ENCODE peak calls at places on chromosomes 6 and 20, in seven cellular contexts. Q, D, I, S, N, B and H are unnamed samples. For H3K4me1 and H3K9me3, the result is how much of the 10 kb centered on the place peaks cover.

GRCh38 chr6:73264446-73264845 is 1.4 kb upstream of the KHDC1 start:
- DNase-seq in S (no peak), D (no peak), Q (no peak), I (no peak), N (no peak), B (no peak), H (no peak)

GRCh38 chr6:32047855-32048766 is 9.9 kb downstream of the CYP21A2 start:
- DNase-seq in Q (peak), B (peak), D (no peak), I (peak), S (peak), N (peak), H (peak)

GRCh38 chr20:4217349-4217761 is 202.0 kb upstream of the RNF24 start:
- DNase-seq in S (no peak), D (no peak), I (peak), Q (no peak), N (peak), B (no peak), H (no peak)

GRCh38 chr6:143037470-143037869 is 23.2 kb upstream of the AIG1 start:
- DNase-seq in S (no peak), D (no peak), I (no peak), B (no peak), N (no peak), Q (no peak), H (no peak)

GRCh38 chr6:53646606-53647005 is 18.9 kb downstream of the KLHL31 start:
- DNase-seq in B (no peak), S (no peak), D (no peak), I (no peak), Q (no peak), N (no peak), H (no peak)

GRCh38 chr6:130282234-130282995 is 59.7 kb upstream of the SAMD3 start:
- DNase-seq in D (no peak), N (no peak), Q (no peak), B (peak), I (no peak), S (no peak), H (peak)

GRCh38 chr20:18718129-18718528 is 95.5 kb upstream of the SCP2D1 start:
- DNase-seq in B (no peak), I (no peak), D (no peak), N (no peak), S (no peak), Q (no peak), H (no peak)

GRCh38 chr6:125236536-125237327 is 65.0 kb downstream of the HDDC2 start:
- DNase-seq in I (no peak), Q (no peak), N (no peak), D (no peak), B (peak), S (no peak), H (no peak)

GRCh38 chr6:127481081-127481480 is 21.9 kb upstream of the KIAA0408 start:
- DNase-seq in Q (no peak), N (no peak), B (no peak), I (no peak), S (no peak), D (no peak), H (no peak)

GRCh38 chr20:37319120-37319717 is 26.7 kb upstream of the SRC start:
- DNase-seq in N (no peak), I (no peak), Q (no peak), S (no peak), D (no peak), B (peak), H (no peak)

GRCh38 chr6:53358440-53359087 is 9.8 kb upstream of the ELOVL5 start:
- DNase-seq in S (no peak), Q (peak), I (no peak), D (no peak), B (no peak), N (no peak), H (no peak)

GRCh38 chr20:44319880-44320422 is 8.9 kb upstream of the FITM2 start:
- DNase-seq in Q (no peak), S (no peak), I (no peak), B (no peak), N (no peak), D (no peak), H (no peak)

GRCh38 chr6:13615802-13616140 is 636 bp downstream of the NOL7 start:
- DNase-seq in S (peak), Q (peak), D (peak), B (peak), I (peak), N (peak), H (no peak)

GRCh38 chr6:358847-359246 is 32.7 kb upstream of the IRF4 start:
- DNase-seq in D (no peak), N (no peak), I (no peak), Q (no peak), S (no peak), B (no peak), H (no peak)

GRCh38 chr6:137698636-137699035 is 168.4 kb upstream of the TNFAIP3 start:
- DNase-seq in N (peak), D (no peak), I (no peak), B (no peak), S (no peak), Q (no peak), H (no peak)

GRCh38 chr6:139515511-139515910 is 141.1 kb upstream of the CITED2 start:
- DNase-seq in D (no peak), N (no peak), S (no peak), B (peak), I (no peak), Q (no peak), H (no peak)

GRCh38 chr6:17965397-17965796 is 22.0 kb downstream of the KIF13A start:
- DNase-seq in I (no peak), D (no peak), B (peak), Q (no peak), S (no peak), N (no peak), H (no peak)

GRCh38 chr6:108353853-108354252 is 59.0 kb downstream of the AFG1L start:
- DNase-seq in N (no peak), Q (no peak), B (no peak), D (no peak), S (no peak), I (no peak), H (no peak)

GRCh38 chr6:97497713-97498331 is 214.8 kb upstream of the MMS22L start:
- DNase-seq in Q (peak), S (peak), I (peak), B (peak), N (peak), D (peak), H (peak)

GRCh38 chr20:21719592-21720214 is 14.2 kb downstream of the PAX1 start:
- DNase-seq in D (no peak), Q (peak), B (peak), S (no peak), I (no peak), N (no peak), H (no peak)

GRCh38 chr6:137811121-137811911 is 55.7 kb upstream of the TNFAIP3 start:
- DNase-seq in S (peak), D (peak), I (peak), N (peak), Q (peak), B (peak), H (peak)

GRCh38 chr6:20604159-20604558 is 69.9 kb downstream of the CDKAL1 start:
- DNase-seq in I (no peak), D (no peak), Q (no peak), B (no peak), N (no peak), S (no peak), H (no peak)

GRCh38 chr20:53291548-53291947 is 302.1 kb downstream of the ZNF217 start:
- DNase-seq in D (no peak), S (no peak), I (no peak), N (no peak), Q (no peak), B (no peak), H (no peak)

GRCh38 chr6:118542184-118542952 is 5.7 kb upstream of the PLN start:
- DNase-seq in B (peak), Q (no peak), N (no peak), I (no peak), S (no peak), D (no peak), H (no peak)

GRCh38 chr6:32110632-32111031 is 1.5 kb upstream of the TNXB start:
- DNase-seq in N (peak), D (no peak), S (peak), I (no peak), B (no peak), Q (no peak), H (no peak)

GRCh38 chr6:43944908-43945777 is 175.1 kb downstream of the VEGFA start:
- DNase-seq in B (peak), I (no peak), N (no peak), D (no peak), Q (no peak), S (no peak), H (no peak)

GRCh38 chr20:46689082-46689753 is at the start of gene TP53RK:
- DNase-seq in S (peak), I (peak), D (peak), Q (peak), N (peak), B (peak), H (peak)

GRCh38 chr6:37566209-37566859 is 66.6 kb upstream of the CCDC167 start:
- DNase-seq in Q (peak), B (peak), I (peak), N (peak), S (peak), D (no peak), H (peak)

GRCh38 chr6:150719861-150720260 is 120.2 kb downstream of the PLEKHG1 start:
- DNase-seq in B (no peak), D (no peak), Q (no peak), N (no peak), S (no peak), I (no peak), H (no peak)

GRCh38 chr20:24317224-24317623 is 152.2 kb upstream of the SYNDIG1 start:
- DNase-seq in I (no peak), B (no peak), Q (no peak), D (no peak), N (no peak), S (no peak), H (no peak)

GRCh38 chr6:5674141-5674540 is 332.6 kb downstream of the NRN1 start:
- DNase-seq in N (no peak), B (no peak), I (no peak), D (no peak), S (no peak), Q (no peak), H (no peak)

GRCh38 chr6:154960299-154960796 is 34.8 kb upstream of the TIAM2 start:
- DNase-seq in Q (no peak), S (no peak), B (no peak), I (peak), N (peak), D (no peak), H (no peak)

GRCh38 chr6:79544299-79544927 is 7.2 kb upstream of the LCA5 start:
- DNase-seq in B (peak), S (no peak), I (no peak), N (no peak), Q (no peak), D (no peak), H (no peak)

GRCh38 chr20:15395457-15395856 is 1058.0 kb upstream of the FLRT3 start:
- DNase-seq in D (no peak), S (no peak), Q (no peak), B (no peak), N (no peak), I (no peak), H (no peak)

DNA sequence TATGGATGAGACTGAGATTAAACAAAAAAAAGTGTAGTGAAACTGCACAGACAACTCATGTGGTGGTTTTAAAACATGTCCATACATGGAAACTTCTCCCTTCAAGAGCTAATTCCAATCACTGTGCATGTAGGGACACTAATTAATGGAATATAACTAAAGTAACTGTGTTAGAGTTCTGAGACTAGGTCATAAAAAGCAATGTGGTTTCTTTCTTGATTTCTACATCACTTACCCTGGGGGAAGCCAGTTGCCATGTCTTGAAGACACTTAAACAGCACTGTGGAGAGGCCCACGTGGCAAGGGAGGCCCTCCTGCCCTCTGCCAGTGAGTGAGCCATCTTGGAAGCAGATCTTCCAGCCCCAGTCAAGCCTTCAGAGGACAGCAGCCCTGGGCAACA is 118.2 kb upstream of the DST start:
- DNase-seq in S (no peak), I (no peak), N (no peak), B (no peak), Q (no peak), D (no peak), H (no peak)
- H3K4me1 ChIP-seq in S (half or more), I (half or more), N (under half), B (under half), Q (under half), D (half or more), H (under half)

GRCh38 chr6:84769247-84769646 is 4.8 kb upstream of the TBX18 start:
- DNase-seq in D (no peak), S (no peak), N (no peak), B (no peak), I (no peak), Q (no peak), H (no peak)

GRCh38 chr6:84766796-84767590 is 2.6 kb upstream of the TBX18 start:
- DNase-seq in N (no peak), B (no peak), Q (no peak), S (no peak), D (no peak), I (no peak), H (no peak)

GRCh38 chr6:84768442-84769174 is 4.2 kb upstream of the TBX18 start:
- DNase-seq in D (no peak), I (no peak), N (no peak), B (peak), Q (no peak), S (no peak), H (no peak)

GRCh38 chr6:84766118-84766683 is 1.8 kb upstream of the TBX18 start:
- DNase-seq in Q (no peak), I (peak), B (no peak), N (peak), D (no peak), S (no peak), H (no peak)

GRCh38 chr6:84767591-84768201 is 3.3 kb upstream of the TBX18 start:
- DNase-seq in D (no peak), B (no peak), N (no peak), S (no peak), I (no peak), Q (no peak), H (no peak)
- H3K9me3 ChIP-seq in D (under half), B (under half), N (under half), S (under half), I (under half), Q (under half), H (under half)

DNA sequence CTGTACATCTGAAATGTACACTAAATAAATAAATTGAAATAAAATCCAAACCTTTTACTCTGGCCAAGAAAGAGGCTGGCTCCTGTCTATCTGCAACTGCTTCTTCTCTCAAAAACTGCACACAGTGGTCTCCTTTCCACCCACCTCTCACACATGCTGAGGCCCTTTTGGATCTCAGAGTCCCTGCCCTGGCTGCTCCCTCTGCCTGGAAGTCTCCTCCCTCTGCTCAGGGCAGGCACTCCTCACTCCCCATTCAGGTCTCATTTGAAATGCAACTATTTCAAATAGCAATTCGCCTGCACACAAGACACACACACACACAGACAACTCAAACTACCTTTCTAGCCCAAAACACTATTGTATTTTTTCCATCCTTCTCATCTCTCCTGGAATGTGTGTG is 348.8 kb downstream of the PKHD1 start:
- DNase-seq in I (no peak), N (no peak), Q (no peak), D (no peak), B (no peak), S (no peak), H (no peak)
- H3K4me3 ChIP-seq in I (no peak), N (no peak), Q (no peak), D (no peak), B (no peak), S (no peak), H (no peak)

GRCh38 chr6:42041131-42042055 is 8.9 kb upstream of the TAF8 start:
- DNase-seq in N (peak), I (peak), Q (no peak), B (peak), D (no peak), S (no peak), H (peak)
- H3K4me1 ChIP-seq in N (half or more), I (half or more), Q (under half), B (under half), D (under half), S (under half), H (half or more)

GRCh38 chr20:49280463-49281058 is 2.7 kb upstream of the ZNFX1 start:
- DNase-seq in D (no peak), Q (no peak), S (no peak), B (no peak), I (no peak), N (no peak), H (no peak)
- H3K9me3 ChIP-seq in D (under half), Q (under half), S (under half), B (under half), I (half or more), N (under half), H (half or more)

DNA sequence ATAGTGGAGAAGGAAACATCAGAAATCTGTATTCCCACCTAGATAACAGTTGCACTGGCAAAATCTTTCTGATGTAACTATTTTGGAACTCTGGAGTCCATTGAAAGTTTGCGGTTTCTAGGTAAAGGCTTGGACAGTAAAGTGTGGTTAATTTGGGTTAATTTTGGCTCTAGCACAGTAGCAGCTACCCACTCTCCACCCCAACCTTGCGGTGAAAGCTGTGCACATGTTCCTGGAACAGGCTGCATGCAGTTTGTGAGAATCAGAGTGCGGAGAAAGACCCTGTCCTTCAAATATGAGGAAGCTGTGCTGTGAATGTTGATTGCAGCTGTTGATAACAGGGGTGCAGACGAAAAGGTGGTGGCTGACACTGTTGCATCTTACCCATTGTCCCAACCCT is 38.4 kb downstream of the SMOC2 start:
- DNase-seq in Q (no peak), S (no peak), D (no peak), N (no peak), B (no peak), I (no peak), H (no peak)
- H3K4me3 ChIP-seq in Q (no peak), S (no peak), D (no peak), N (no peak), B (no peak), I (no peak), H (no peak)

GRCh38 chr20:19944772-19945459 is 72.2 kb upstream of the NAA20 start:
- DNase-seq in B (peak), N (no peak), D (no peak), Q (no peak), I (no peak), S (no peak), H (no peak)
- H3K4me1 ChIP-seq in B (under half), N (half or more), D (half or more), Q (under half), I (half or more), S (under half), H (under half)